ENCODE peak calls at places on chromosomes 6 and 20, in five cellular contexts. V, A, L, S and Z are unnamed samples.

GRCh38 chr20:35145141-35145564 is 2.0 kb downstream of the EDEM2 start:
- DNase-seq in V (peak; percentile 68), A (peak; percentile 61), L (peak; percentile 72), S (no peak), Z (peak; percentile 18)

GRCh38 chr6:53436904-53437303 is 88.2 kb upstream of the ELOVL5 start:
- DNase-seq in V (no peak), A (no peak), L (no peak), S (no peak), Z (no peak)

GRCh38 chr6:121932071-121933009 is 467.1 kb upstream of the HSF2 start:
- DNase-seq in V (peak; percentile 17), A (peak; percentile 91), L (peak; percentile 33), S (no peak), Z (no peak)

GRCh38 chr20:2387180-2387577 is 6.5 kb downstream of the TGM6 start:
- DNase-seq in V (no peak), A (no peak), L (no peak), S (peak; percentile 1), Z (no peak)

GRCh38 chr6:134340574-134340973 is 22.7 kb upstream of the SGK1 start:
- DNase-seq in V (no peak), A (peak; percentile 22), L (no peak), S (no peak), Z (no peak)

GRCh38 chr20:7976015-7976414 is 35.8 kb upstream of the HAO1 start:
- DNase-seq in V (no peak), A (no peak), L (no peak), S (no peak), Z (no peak)

GRCh38 chr20:33604084-33604990 is 57.8 kb upstream of the C20orf144 start:
- DNase-seq in V (no peak), A (peak; percentile 13), L (no peak), S (no peak), Z (no peak)

GRCh38 chr6:127570739-127571389 is 6.1 kb upstream of the C6orf58 start:
- DNase-seq in V (no peak), A (no peak), L (peak; percentile 15), S (no peak), Z (no peak)

GRCh38 chr6:119978274-119978889 is 628.8 kb upstream of the MAN1A1 start:
- DNase-seq in V (peak; percentile 12), A (peak; percentile 21), L (peak; percentile 28), S (no peak), Z (no peak)

GRCh38 chr6:131950767-131951575 is at the start of gene CCN2:
- DNase-seq in V (peak; percentile 32), A (peak; percentile 97), L (peak; percentile 99), S (no peak), Z (no peak)

GRCh38 chr20:46959081-46959692 is 64.5 kb downstream of the EYA2 start:
- DNase-seq in V (no peak), A (peak; percentile 82), L (peak; percentile 70), S (no peak), Z (no peak)

GRCh38 chr20:61271273-61272221 is 19.5 kb downstream of the CDH4 start:
- DNase-seq in V (no peak), A (peak; percentile 14), L (no peak), S (no peak), Z (no peak)

GRCh38 chr6:168189679-168190405 is 110.8 kb upstream of the FRMD1 start:
- DNase-seq in V (no peak), A (no peak), L (no peak), S (no peak), Z (no peak)